ENCODE peak calls at places on chromosomes 7 and 10, in six cellular contexts. Q is GM12878, L is HepG2, I is K562, A is GM12892, Z is H1. Y is an unnamed sample.

GRCh38 chr10:58791137-58791536 is 278.5 kb downstream of the BICC1 start:
- DNase-seq in Q (no peak), L (no peak), I (no peak), A (no peak), Z (no peak), Y (no peak)

GRCh38 chr10:104322416-104322782 is 15.9 kb downstream of the ITPRIP start:
- DNase-seq in Q (no peak), L (no peak), I (no peak), A (no peak), Z (no peak), Y (no peak)

GRCh38 chr10:90787906-90788491 is 69.8 kb downstream of the HTR7 start:
- DNase-seq in Q (no peak), L (peak; percentile 9), I (peak; percentile 28), A (no peak), Z (no peak), Y (no peak)

GRCh38 chr7:3438352-3438751 is 137.3 kb downstream of the SDK1 start:
- DNase-seq in Q (no peak), L (no peak), I (no peak), A (no peak), Z (no peak), Y (no peak)

GRCh38 chr10:21452203-21452602 is 73.3 kb downstream of the SKIDA1 start:
- DNase-seq in Q (no peak), L (no peak), I (no peak), A (no peak), Z (no peak), Y (no peak)

GRCh38 chr10:31759124-31759798 is 169.4 kb downstream of the ARHGAP12 start:
- DNase-seq in Q (no peak), L (peak; percentile 83), I (no peak), A (peak; percentile 42), Z (peak; percentile 72), Y (peak; percentile 39)

GRCh38 chr7:37083311-37084096 is 359.2 kb upstream of the AOAH start:
- DNase-seq in Q (no peak), L (no peak), I (no peak), A (no peak), Z (no peak), Y (no peak)

GRCh38 chr10:127908106-127908957 is 1.4 kb downstream of the PTPRE start:
- DNase-seq in Q (no peak), L (peak; percentile 23), I (no peak), A (no peak), Z (no peak), Y (no peak)

GRCh38 chr7:4549681-4550080 is 132.4 kb upstream of the FOXK1 start:
- DNase-seq in Q (no peak), L (no peak), I (no peak), A (no peak), Z (no peak), Y (no peak)

GRCh38 chr7:21910253-21910652 is 35.4 kb downstream of the CDCA7L start:
- DNase-seq in Q (no peak), L (no peak), I (no peak), A (no peak), Z (no peak), Y (no peak)

GRCh38 chr10:124433461-124433860 is 14.7 kb upstream of the OAT start:
- DNase-seq in Q (no peak), L (no peak), I (no peak), A (no peak), Z (no peak), Y (no peak)

GRCh38 chr10:110661292-110661691 is 17.2 kb downstream of the RBM20 start:
- DNase-seq in Q (no peak), L (no peak), I (no peak), A (no peak), Z (no peak), Y (no peak)

GRCh38 chr7:143285454-143285756 is 647 bp downstream of the TMEM139 start:
- DNase-seq in Q (no peak), L (peak; percentile 30), I (no peak), A (no peak), Z (no peak), Y (no peak)

GRCh38 chr10:86632009-86632800 is 22.1 kb upstream of the OPN4 start:
- DNase-seq in Q (no peak), L (no peak), I (peak; percentile 9), A (no peak), Z (peak; percentile 87), Y (no peak)

GRCh38 chr7:46209611-46210170 is 288.6 kb upstream of the IGFBP3 start:
- DNase-seq in Q (no peak), L (no peak), I (no peak), A (no peak), Z (peak; percentile 11), Y (no peak)

GRCh38 chr7:37806152-37806551 is 42.2 kb upstream of the NME8 start:
- DNase-seq in Q (no peak), L (no peak), I (no peak), A (no peak), Z (no peak), Y (no peak)

GRCh38 chr10:57948796-57949195 is 318.9 kb downstream of the IPMK start:
- DNase-seq in Q (no peak), L (no peak), I (no peak), A (no peak), Z (no peak), Y (no peak)

GRCh38 chr7:96093435-96093834 is 228.5 kb downstream of the SLC25A13 start:
- DNase-seq in Q (no peak), L (no peak), I (no peak), A (no peak), Z (no peak), Y (no peak)

GRCh38 chr10:43083764-43084163 is 6.9 kb downstream of the RET start:
- DNase-seq in Q (no peak), L (no peak), I (no peak), A (no peak), Z (no peak), Y (no peak)

GRCh38 chr7:149855368-149856305 is 17.5 kb downstream of the ZNF862 start:
- DNase-seq in Q (no peak), L (peak; percentile 30), I (peak; percentile 81), A (no peak), Z (no peak), Y (no peak)

GRCh38 chr7:31791881-31792280 is 104.9 kb downstream of the PPP1R17 start:
- DNase-seq in Q (no peak), L (no peak), I (no peak), A (no peak), Z (no peak), Y (no peak)

GRCh38 chr7:134357486-134357885 is 40.8 kb upstream of the SLC35B4 start:
- DNase-seq in Q (no peak), L (no peak), I (no peak), A (no peak), Z (no peak), Y (no peak)

GRCh38 chr7:37921340-37921805 is 933 bp downstream of the EPDR1 start:
- DNase-seq in Q (no peak), L (peak; percentile 60), I (peak; percentile 77), A (no peak), Z (no peak), Y (no peak)

GRCh38 chr10:93894516-93895378 is 969 bp downstream of the SLC35G1 start:
- DNase-seq in Q (no peak), L (no peak), I (no peak), A (no peak), Z (no peak), Y (no peak)

GRCh38 chr10:93899109-93899508 is 5.3 kb downstream of the SLC35G1 start:
- DNase-seq in Q (no peak), L (no peak), I (no peak), A (no peak), Z (no peak), Y (no peak)

GRCh38 chr10:93897070-93897797 is 3.5 kb downstream of the SLC35G1 start:
- DNase-seq in Q (no peak), L (no peak), I (no peak), A (no peak), Z (no peak), Y (no peak)

GRCh38 chr10:93893646-93894515 is at the start of gene SLC35G1:
- DNase-seq in Q (peak; percentile 26), L (peak; percentile 25), I (peak; percentile 81), A (peak; percentile 84), Z (peak; percentile 76), Y (peak; percentile 82)
- TF ChIP-seq POLR2A in Q (peak; percentile 98), L (peak; percentile 80), I (peak; percentile 84), A (peak; percentile 92), Z (peak; percentile 72), Y (peak; percentile 80)

GRCh38 chr10:35433851-35434426 is 97.6 kb downstream of the CCNY start:
- DNase-seq in Q (no peak), L (no peak), I (no peak), A (no peak), Z (no peak), Y (no peak)
- TF ChIP-seq POLR2AphosphoS5 in Q (no peak), L (no peak), I (no peak), A (no peak), Z (no peak), Y (no peak)

GRCh38 chr10:17787087-17787942 is 21.8 kb upstream of the MRC1 start:
- DNase-seq in Q (no peak), L (no peak), I (no peak), A (no peak), Z (no peak), Y (no peak)
- TF ChIP-seq TAF1 in Q (no peak), L (no peak), I (no peak), A (no peak), Z (no peak), Y (no peak)

GRCh38 chr10:69360485-69361302 is 56.0 kb downstream of the TACR2 start:
- DNase-seq in Q (no peak), L (no peak), I (no peak), A (no peak), Z (no peak), Y (no peak)

GRCh38 chr10:69361303-69361614 is 55.5 kb downstream of the TACR2 start:
- DNase-seq in Q (no peak), L (no peak), I (no peak), A (no peak), Z (no peak), Y (no peak)

GRCh38 chr10:69364232-69364631 is 52.5 kb downstream of the TACR2 start:
- DNase-seq in Q (no peak), L (no peak), I (no peak), A (no peak), Z (no peak), Y (no peak)

GRCh38 chr10:69363666-69364065 is 53.1 kb downstream of the TACR2 start:
- DNase-seq in Q (no peak), L (no peak), I (no peak), A (no peak), Z (no peak), Y (no peak)

DNA sequence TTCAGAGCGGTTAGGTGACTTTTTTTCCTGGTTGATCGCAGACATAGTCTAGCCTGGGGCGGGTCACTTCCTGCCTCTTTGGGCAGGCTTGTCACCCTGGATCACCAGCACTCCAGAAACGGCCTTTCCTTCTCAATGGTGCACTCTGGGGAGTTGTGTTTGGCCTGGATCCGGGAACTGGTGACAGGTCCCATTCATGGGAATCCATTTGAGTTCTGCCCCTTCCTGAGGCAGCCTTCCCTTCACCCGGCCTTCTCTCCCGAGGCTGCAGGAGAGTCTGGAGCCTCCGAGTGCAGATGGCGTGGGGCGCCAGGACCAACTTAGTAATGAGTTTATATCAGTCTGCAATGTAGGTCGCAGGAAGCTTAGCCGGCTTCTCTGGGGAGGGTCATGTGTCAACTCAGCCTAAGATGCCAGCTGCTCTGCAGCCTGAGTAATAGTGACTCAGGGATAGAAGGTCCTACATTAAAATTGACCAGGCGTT is 54.2 kb downstream of the TACR2 start:
- DNase-seq in Q (no peak), L (no peak), I (no peak), A (no peak), Z (no peak), Y (no peak)
- TF ChIP-seq POLR2A in Q (no peak), L (no peak), I (no peak), A (no peak), Z (no peak), Y (no peak)

Y was measured in GM12891.